ENCODE peak calls at places on chromosomes 5 and 9, in ten cellular contexts. U is NCI-H1417; K is HT1080; H is A549; L is KBM-7; O is OCI-M1; T is astrocyte of the cerebellum; S is CD4-positive, CD25-positive, alpha-beta regulatory T cell; P is M059J; I is HepG2. W is an unnamed sample.

GRCh38 chr9:137645211-137645610 is 26.4 kb downstream of the EHMT1 start:
- DNase-seq in U (peak), K (no peak), H (no peak), L (no peak), O (no peak), T (no peak), S (no peak), P (no peak), I (no peak), W (no peak)

GRCh38 chr5:74233091-74233490 is 407.4 kb downstream of the ENC1 start:
- DNase-seq in U (no peak), K (no peak), H (no peak), L (no peak), O (no peak), T (no peak), S (no peak), P (peak), I (no peak), W (no peak)

GRCh38 chr9:91558879-91559278 is 135.2 kb upstream of the NFIL3 start:
- DNase-seq in U (no peak), K (no peak), H (no peak), L (no peak), O (peak), T (no peak), S (no peak), P (no peak), I (no peak), W (no peak)

GRCh38 chr5:177369050-177369912 is 11.6 kb downstream of the RGS14 start:
- DNase-seq in U (peak), K (no peak), H (peak), L (no peak), O (peak), T (no peak), S (no peak), P (peak), I (no peak), W (no peak)

GRCh38 chr5:13107553-13107952 is 836.9 kb downstream of the DNAH5 start:
- DNase-seq in U (no peak), K (peak), H (no peak), L (no peak), O (no peak), T (no peak), S (no peak), P (peak), I (no peak), W (no peak)

GRCh38 chr5:129410488-129410887 is 49.6 kb upstream of the ADAMTS19 start:
- DNase-seq in U (no peak), K (no peak), H (no peak), L (no peak), O (no peak), T (no peak), S (no peak), P (no peak), I (no peak), W (no peak)

GRCh38 chr5:154421868-154422267 is 23.9 kb upstream of the SAP30L start:
- DNase-seq in U (peak), K (peak), H (peak), L (peak), O (peak), T (no peak), S (no peak), P (peak), I (peak), W (no peak)

GRCh38 chr5:147821791-147822190 is 9.7 kb downstream of the SPINK1 start:
- DNase-seq in U (no peak), K (no peak), H (no peak), L (no peak), O (no peak), T (no peak), S (no peak), P (no peak), I (no peak), W (no peak)

GRCh38 chr5:28403846-28404245 is 1365.5 kb upstream of the CDH9 start:
- DNase-seq in U (peak), K (no peak), H (no peak), L (no peak), O (no peak), T (peak), S (no peak), P (peak), I (no peak), W (no peak)

GRCh38 chr9:105510024-105510423 is 47.9 kb upstream of the FKTN start:
- DNase-seq in U (no peak), K (peak), H (no peak), L (no peak), O (no peak), T (peak), S (no peak), P (peak), I (no peak), W (no peak)

GRCh38 chr5:107864793-107865192 is 194.1 kb upstream of the EFNA5 start:
- DNase-seq in U (no peak), K (no peak), H (peak), L (no peak), O (no peak), T (peak), S (no peak), P (peak), I (no peak), W (no peak)

GRCh38 chr9:93652604-93653592 is 76.5 kb downstream of the PHF2 start:
- DNase-seq in U (no peak), K (no peak), H (no peak), L (no peak), O (no peak), T (no peak), S (no peak), P (no peak), I (no peak), W (no peak)

GRCh38 chr5:59021286-59021673 is 438.4 kb downstream of the RAB3C start:
- DNase-seq in U (peak), K (no peak), H (no peak), L (no peak), O (no peak), T (no peak), S (no peak), P (peak), I (no peak), W (no peak)

GRCh38 chr5:56909294-56910122 is at the start of gene SETD9:
- DNase-seq in U (peak), K (peak), H (peak), L (peak), O (peak), T (peak), S (peak), P (peak), I (peak), W (peak)

GRCh38 chr5:90932052-90932699 is 373.6 kb downstream of the ADGRV1 start:
- DNase-seq in U (peak), K (peak), H (peak), L (peak), O (peak), T (peak), S (peak), P (peak), I (peak), W (no peak)

GRCh38 chr9:134566196-134566822 is 75.3 kb upstream of the COL5A1 start:
- DNase-seq in U (no peak), K (no peak), H (no peak), L (no peak), O (no peak), T (no peak), S (no peak), P (no peak), I (no peak), W (no peak)

GRCh38 chr5:145887976-145888574 is 15.3 kb upstream of the GRXCR2 start:
- DNase-seq in U (peak), K (peak), H (peak), L (peak), O (peak), T (peak), S (no peak), P (peak), I (peak), W (no peak)

GRCh38 chr9:126395439-126396212 is 69.0 kb downstream of the MVB12B start:
- DNase-seq in U (no peak), K (peak), H (no peak), L (no peak), O (peak), T (peak), S (no peak), P (peak), I (no peak), W (no peak)

GRCh38 chr9:16526380-16526779 is 344.1 kb downstream of the BNC2 start:
- DNase-seq in U (no peak), K (peak), H (peak), L (no peak), O (no peak), T (peak), S (no peak), P (peak), I (no peak), W (no peak)